ENCODE peak calls at places on chromosome 17, in six cellular contexts. E, C, W, Q, O and A are unnamed samples.

GRCh38 chr17:65438708-65439294 is 122.6 kb downstream of the AXIN2 start:
- DNase-seq in W (no peak), C (peak; percentile 39), O (no peak), Q (no peak), E (no peak), A (peak; percentile 74)

GRCh38 chr17:64262125-64262421 is 987 bp downstream of the TEX2 start:
- DNase-seq in C (peak; percentile 15), O (no peak), Q (no peak), W (no peak), E (no peak), A (peak; percentile 27)

GRCh38 chr17:33927732-33928133 is 327.4 kb upstream of the CCL2 start:
- DNase-seq in W (no peak), E (no peak), Q (no peak), O (no peak), C (peak; percentile 48), A (peak; percentile 43)

GRCh38 chr17:55451203-55451641 is 29.6 kb upstream of the MMD start:
- DNase-seq in W (peak; percentile 79), O (no peak), E (no peak), Q (no peak), C (no peak), A (peak; percentile 35)

GRCh38 chr17:78234261-78234865 is 2.9 kb downstream of the TMEM235 start:
- DNase-seq in E (no peak), Q (no peak), C (no peak), W (no peak), O (no peak), A (no peak)

GRCh38 chr17:62641101-62641500 is 13.6 kb downstream of the MRC2 start:
- DNase-seq in W (no peak), Q (no peak), O (no peak), E (no peak), C (no peak), A (no peak)

GRCh38 chr17:79622776-79623175 is 11.9 kb upstream of the RBFOX3 start:
- DNase-seq in W (no peak), O (peak; percentile 12), C (no peak), Q (no peak), E (peak; percentile 3), A (no peak)

GRCh38 chr17:2594657-2595085 is 1.2 kb downstream of the PAFAH1B1 start:
- DNase-seq in C (no peak), E (no peak), Q (peak; percentile 9), W (no peak), O (no peak), A (no peak)

GRCh38 chr17:50149099-50149424 is 1.4 kb downstream of the PPP1R9B start:
- DNase-seq in Q (no peak), O (no peak), E (no peak), C (no peak), W (no peak), A (no peak)

GRCh38 chr17:9935408-9935807 is 30.3 kb upstream of the RCVRN start:
- DNase-seq in Q (no peak), O (no peak), E (peak; percentile 64), W (no peak), C (no peak), A (no peak)

GRCh38 chr17:44878627-44879221 is 20.5 kb downstream of the EFTUD2 start:
- DNase-seq in W (peak; percentile 59), E (no peak), Q (no peak), C (peak; percentile 18), O (no peak), A (peak; percentile 47)

GRCh38 chr17:2262146-2262587 is 41.4 kb downstream of the SMG6 start:
- DNase-seq in Q (no peak), W (peak; percentile 91), O (no peak), C (peak; percentile 70), E (no peak), A (peak; percentile 75)

GRCh38 chr17:81393684-81394376 is 1.4 kb upstream of the BAHCC1 start:
- DNase-seq in C (peak; percentile 98), W (peak; percentile 100), O (peak; percentile 100), Q (peak; percentile 100), E (peak; percentile 100), A (peak; percentile 99)

GRCh38 chr17:72774251-72774650 is 318.2 kb downstream of the SLC39A11 start:
- DNase-seq in O (no peak), C (no peak), W (no peak), E (no peak), Q (no peak), A (no peak)

GRCh38 chr17:38914741-38915638 is 10.4 kb upstream of the LASP1NB start:
- DNase-seq in O (no peak), C (no peak), W (no peak), E (no peak), Q (no peak), A (no peak)

GRCh38 chr17:78013683-78014467 is 55.4 kb downstream of the TNRC6C start:
- DNase-seq in Q (peak; percentile 69), W (peak; percentile 93), C (peak; percentile 49), O (no peak), E (peak; percentile 31), A (peak; percentile 69)

GRCh38 chr17:42979511-42980273 is at the start of gene PTGES3L:
- DNase-seq in Q (no peak), O (peak; percentile 80), W (peak; percentile 27), C (peak; percentile 57), E (peak; percentile 65), A (peak; percentile 66)

GRCh38 chr17:65290616-65291015 is 153.4 kb downstream of the RGS9 start:
- DNase-seq in W (peak; percentile 21), E (peak; percentile 56), Q (no peak), O (peak; percentile 92), C (no peak), A (peak; percentile 51)

GRCh38 chr17:74211141-74211928 is 2.0 kb upstream of the TTYH2 start:
- DNase-seq in E (no peak), W (peak; percentile 25), O (no peak), Q (no peak), C (peak; percentile 54), A (no peak)

GRCh38 chr17:73058022-73058421 is 34.5 kb downstream of the SLC39A11 start:
- DNase-seq in Q (no peak), E (no peak), O (no peak), W (peak; percentile 58), C (no peak), A (no peak)

GRCh38 chr17:18121201-18121600 is 12.6 kb downstream of the MYO15A start:
- DNase-seq in W (no peak), O (no peak), Q (no peak), E (no peak), C (no peak), A (no peak)

GRCh38 chr17:77479817-77480508 is 339.2 kb downstream of the SEC14L1 start:
- DNase-seq in C (no peak), Q (no peak), W (no peak), O (peak; percentile 53), E (no peak), A (no peak)

GRCh38 chr17:42672038-42672437 is 4.8 kb downstream of the PLEKHH3 start:
- DNase-seq in Q (no peak), C (no peak), W (no peak), O (no peak), E (no peak), A (no peak)

GRCh38 chr17:47225911-47226688 is 17.0 kb downstream of the MYL4 start:
- DNase-seq in C (no peak), W (peak; percentile 47), Q (no peak), O (no peak), E (no peak), A (no peak)

GRCh38 chr17:52157161-52157560 is 1.4 kb downstream of the CA10 start:
- DNase-seq in W (no peak), C (no peak), O (no peak), Q (no peak), E (no peak), A (no peak)

GRCh38 chr17:37025847-37026533 is 77.2 kb downstream of the AATF start:
- DNase-seq in O (no peak), E (no peak), C (no peak), Q (no peak), W (no peak), A (no peak)

GRCh38 chr17:17028878-17029535 is 13.2 kb upstream of the MPRIP start:
- DNase-seq in C (no peak), E (no peak), Q (no peak), W (no peak), O (no peak), A (no peak)

GRCh38 chr17:52648995-52649394 is 490.5 kb upstream of the CA10 start:
- DNase-seq in W (no peak), E (no peak), O (peak; percentile 49), Q (no peak), C (no peak), A (no peak)

GRCh38 chr17:35373532-35373983 is at the start of gene SLFN11:
- DNase-seq in C (peak; percentile 68), O (peak; percentile 79), Q (no peak), W (peak; percentile 98), E (peak; percentile 91), A (peak; percentile 89)

GRCh38 chr17:83019376-83019775 is 60.0 kb upstream of the METRNL start:
- DNase-seq in W (no peak), Q (no peak), E (no peak), O (no peak), C (no peak), A (no peak)

GRCh38 chr17:42744806-42745617 is at the start of gene EZH1:
- DNase-seq in W (peak; percentile 85), C (peak; percentile 89), O (peak; percentile 84), Q (peak; percentile 93), E (peak; percentile 90), A (peak; percentile 86)

GRCh38 chr17:82822281-82822680 is 17.5 kb downstream of the ZNF750 start:
- DNase-seq in E (no peak), C (no peak), Q (no peak), O (no peak), W (no peak), A (no peak)

GRCh38 chr17:73348018-73348823 is 36.4 kb upstream of the CDC42EP4 start:
- DNase-seq in Q (no peak), W (no peak), C (no peak), O (no peak), E (no peak), A (no peak)